ENCODE peak calls at places on chromosomes 16 and 17, in ten cellular contexts. M, Y, X, G, S, L, Z, W, F and R are unnamed samples.

GRCh38 chr17:18324140-18325049 is 9.3 kb downstream of the SMCR8 start:
- DNase-seq in L (no peak), S (no peak), W (no peak), Y (no peak), G (no peak), X (no peak), Z (no peak), F (no peak), M (peak), R (no peak)

GRCh38 chr16:50371936-50372595 is 3.3 kb upstream of the BRD7 start:
- DNase-seq in W (peak), Z (no peak), G (peak), S (peak), Y (no peak), M (peak), L (peak), X (peak), F (peak), R (no peak)

GRCh38 chr16:81261049-81261648 is 22.7 kb downstream of the BCO1 start:
- DNase-seq in L (peak), W (no peak), X (peak), M (peak), F (no peak), Z (no peak), G (no peak), Y (no peak), S (no peak), R (no peak)

GRCh38 chr17:50169121-50169764 is 3.4 kb downstream of the SGCA start:
- DNase-seq in F (no peak), G (peak), L (peak), Z (no peak), X (peak), Y (peak), W (peak), S (peak), M (peak), R (peak)

GRCh38 chr17:66776999-66777688 is 57.8 kb upstream of the CACNG5 start:
- DNase-seq in W (no peak), S (no peak), X (no peak), Y (no peak), Z (no peak), G (no peak), M (no peak), F (no peak), L (no peak), R (no peak)

GRCh38 chr16:4330277-4330882 is 14.5 kb downstream of the GLIS2 start:
- DNase-seq in S (peak), W (peak), Y (peak), Z (no peak), M (peak), X (peak), F (peak), L (peak), G (peak), R (peak)

GRCh38 chr16:81632392-81633146 is 146.5 kb upstream of the PLCG2 start:
- DNase-seq in G (no peak), L (peak), F (peak), S (no peak), Z (no peak), X (peak), M (no peak), W (peak), Y (peak), R (no peak)

GRCh38 chr17:73315481-73315880 is 3.7 kb upstream of the CDC42EP4 start:
- DNase-seq in L (no peak), M (no peak), X (no peak), Y (no peak), G (no peak), W (no peak), S (no peak), Z (no peak), F (no peak), R (no peak)

GRCh38 chr16:17101646-17102045 is 369.1 kb downstream of the XYLT1 start:
- DNase-seq in S (no peak), L (peak), Y (no peak), M (peak), X (no peak), F (no peak), W (no peak), Z (no peak), G (no peak), R (no peak)